ENCODE peak calls at places on chromosomes 4 and X, in four cellular contexts. D is astrocyte, S is mesendoderm, G is adipocyte. N is an unnamed sample.

GRCh38 chr4:21652508-21653108 is 296.0 kb downstream of the KCNIP4 start:
- DNase-seq in S (no peak), G (no peak), D (no peak), N (no peak)

GRCh38 chrX:15797707-15798106 is 7.4 kb downstream of the ZRSR2 start:
- DNase-seq in S (no peak), G (no peak), D (no peak), N (peak; percentile 50)

GRCh38 chr4:78939667-78940008 is 400 bp upstream of the PAQR3 start:
- DNase-seq in S (no peak), D (no peak), G (no peak), N (no peak)

GRCh38 chr4:173807347-173807746 is 277.3 kb upstream of the HAND2 start:
- DNase-seq in D (no peak), G (peak; percentile 76), S (no peak), N (no peak)

GRCh38 chr4:138875886-138876608 is 139.5 kb upstream of the NOCT start:
- DNase-seq in G (peak; percentile 66), S (peak; percentile 91), D (peak; percentile 95), N (peak; percentile 59)

GRCh38 chr4:129063640-129064039 is 29.7 kb downstream of the SCLT1 start:
- DNase-seq in D (no peak), G (no peak), S (no peak), N (peak; percentile 3)

GRCh38 chr4:157013656-157014055 is 42.1 kb upstream of the PDGFC start:
- DNase-seq in D (peak; percentile 10), G (peak; percentile 54), S (no peak), N (no peak)

GRCh38 chr4:102139132-102139573 is 206.1 kb downstream of the SLC39A8 start:
- DNase-seq in G (peak; percentile 51), S (no peak), D (peak; percentile 90), N (peak; percentile 89)

GRCh38 chr4:52037730-52038108 is 380 bp downstream of the SGCB start:
- DNase-seq in G (peak; percentile 76), S (peak; percentile 51), D (peak; percentile 30), N (peak; percentile 31)

GRCh38 chrX:150323020-150323419 is 40.1 kb upstream of the MAMLD1 start:
- DNase-seq in S (no peak), G (no peak), D (no peak), N (no peak)

GRCh38 chr4:186569533-186570192 is 14.3 kb upstream of the MTNR1A start:
- DNase-seq in D (no peak), G (no peak), S (no peak), N (no peak)

GRCh38 chrX:21004835-21005234 is 369.4 kb upstream of the CNKSR2 start:
- DNase-seq in G (no peak), D (peak; percentile 8), S (no peak), N (peak; percentile 60)

GRCh38 chrX:150258463-150259430 is 104.4 kb upstream of the MAMLD1 start:
- DNase-seq in S (no peak), D (peak; percentile 43), G (peak; percentile 47), N (no peak)

GRCh38 chrX:71067727-71068051 is 445 bp downstream of the SNX12 start:
- DNase-seq in G (no peak), S (peak; percentile 65), D (no peak), N (no peak)

GRCh38 chrX:107710617-107711391 is 64.8 kb downstream of the TSC22D3 start:
- DNase-seq in S (peak; percentile 91), D (peak; percentile 92), G (peak; percentile 93), N (peak; percentile 88)

GRCh38 chr4:88219099-88219498 is 60.7 kb upstream of the ABCG2 start:
- DNase-seq in G (peak; percentile 85), D (peak; percentile 30), S (peak; percentile 61), N (peak; percentile 34)

GRCh38 chr4:23887173-23887572 is 2.7 kb downstream of the PPARGC1A start:
- DNase-seq in D (no peak), G (no peak), S (no peak), N (no peak)

GRCh38 chr4:153555730-153556440 is 89.7 kb downstream of the TMEM131L start:
- DNase-seq in G (peak; percentile 81), S (no peak), D (peak; percentile 82), N (no peak)

GRCh38 chr4:173878701-173879100 is 348.7 kb upstream of the HAND2 start:
- DNase-seq in D (peak; percentile 44), S (peak; percentile 87), G (peak; percentile 49), N (no peak)

GRCh38 chr4:53943345-53944085 is 120.9 kb downstream of the CHIC2 start:
- DNase-seq in D (peak; percentile 91), G (peak; percentile 28), S (no peak), N (peak; percentile 93)

GRCh38 chr4:136935305-136935704 is 597.0 kb downstream of the PCDH18 start:
- DNase-seq in S (no peak), D (no peak), G (no peak), N (no peak)

GRCh38 chr4:56656346-56656643 is 24.8 kb downstream of the HOPX start:
- DNase-seq in S (no peak), D (no peak), G (peak; percentile 7), N (no peak)

GRCh38 chr4:14856076-14856926 is 146.0 kb upstream of the CPEB2 start:
- DNase-seq in S (peak; percentile 80), D (peak; percentile 100), G (peak; percentile 96), N (peak; percentile 100)

GRCh38 chr4:112540695-112541094 is 24.7 kb upstream of the NEUROG2 start:
- DNase-seq in G (no peak), D (no peak), S (no peak), N (no peak)

GRCh38 chrX:71650333-71650969 is 16.9 kb upstream of the LOC101059915 start:
- DNase-seq in G (no peak), D (no peak), S (no peak), N (no peak)

GRCh38 chrX:2561461-2561860 is 60.7 kb upstream of the DHRSX start:
- DNase-seq in S (no peak), G (no peak), D (no peak), N (no peak)

GRCh38 chr4:24750106-24750505 is 45.3 kb upstream of the SOD3 start:
- DNase-seq in S (no peak), D (no peak), G (no peak), N (no peak)

GRCh38 chr4:47239649-47240048 is 208.3 kb downstream of the GABRB1 start:
- DNase-seq in D (no peak), S (no peak), G (no peak), N (no peak)
- H3K9ac ChIP-seq in D (no peak overlapping the region), S (no peak overlapping the region), G (no peak overlapping the region), N (no peak overlapping the region)

GRCh38 chr4:73705056-73705432 is 35.3 kb upstream of the CXCL8 start:
- DNase-seq in G (peak; percentile 56), S (peak; percentile 40), D (peak; percentile 80), N (peak; percentile 80)
- H3K9ac ChIP-seq in G (peak overlapping the region; percentile 25), S (no peak overlapping the region), D (peak overlapping the region; percentile 61), N (peak overlapping the region; percentile 58)

GRCh38 chr4:148391056-148391455 is 51.2 kb downstream of the NR3C2 start:
- DNase-seq in D (no peak), G (no peak), S (no peak), N (no peak)
- H3K9ac ChIP-seq in D (no peak overlapping the region), G (no peak overlapping the region), S (no peak overlapping the region), N (no peak overlapping the region)

DNA sequence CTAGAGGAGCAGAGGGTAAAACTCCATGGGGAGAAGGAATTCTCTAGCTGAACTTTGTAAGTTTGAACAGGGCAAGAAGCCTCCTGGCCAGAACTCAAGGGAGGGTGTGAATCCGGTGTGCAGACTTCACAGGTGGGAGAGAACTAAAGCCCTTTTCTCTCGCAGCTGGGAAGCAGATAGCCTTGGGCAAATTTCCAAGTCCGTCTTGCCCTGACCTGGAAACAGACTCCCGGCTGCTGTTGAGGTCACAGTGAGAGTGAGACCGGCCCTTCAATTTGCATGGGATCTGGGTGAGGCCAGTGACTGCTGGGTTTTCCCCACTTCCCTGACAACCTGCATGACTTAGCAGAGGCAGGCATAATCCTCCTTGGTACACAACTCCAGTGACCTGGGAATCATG is 94.5 kb upstream of the ZNF827 start:
- DNase-seq in G (no peak), S (peak; percentile 56), D (no peak), N (peak; percentile 37)
- H3K9ac ChIP-seq in G (no peak overlapping the region), S (no peak overlapping the region), D (no peak overlapping the region), N (no peak overlapping the region)

GRCh38 chrX:44344194-44344593 is 722 bp upstream of the EFHC2 start:
- DNase-seq in D (no peak), G (no peak), S (peak; percentile 9), N (no peak)
- H3K9ac ChIP-seq in D (no peak overlapping the region), G (peak overlapping the region; percentile 37), S (no peak overlapping the region), N (no peak overlapping the region)

GRCh38 chrX:43970528-43970927 is 2.7 kb downstream of the NDP start:
- DNase-seq in G (peak; percentile 3), S (peak; percentile 28), D (peak; percentile 40), N (peak; percentile 43)

GRCh38 chrX:43971966-43972961 is 926 bp downstream of the NDP start:
- DNase-seq in S (no peak), G (peak; percentile 5), D (peak; percentile 34), N (no peak)

GRCh38 chrX:43973249-43973672 is at the start of gene NDP:
- DNase-seq in D (no peak), S (peak; percentile 18), G (peak; percentile 38), N (no peak)

GRCh38 chrX:43968347-43968746 is 4.8 kb downstream of the NDP start:
- DNase-seq in G (no peak), S (no peak), D (no peak), N (no peak)

DNA sequence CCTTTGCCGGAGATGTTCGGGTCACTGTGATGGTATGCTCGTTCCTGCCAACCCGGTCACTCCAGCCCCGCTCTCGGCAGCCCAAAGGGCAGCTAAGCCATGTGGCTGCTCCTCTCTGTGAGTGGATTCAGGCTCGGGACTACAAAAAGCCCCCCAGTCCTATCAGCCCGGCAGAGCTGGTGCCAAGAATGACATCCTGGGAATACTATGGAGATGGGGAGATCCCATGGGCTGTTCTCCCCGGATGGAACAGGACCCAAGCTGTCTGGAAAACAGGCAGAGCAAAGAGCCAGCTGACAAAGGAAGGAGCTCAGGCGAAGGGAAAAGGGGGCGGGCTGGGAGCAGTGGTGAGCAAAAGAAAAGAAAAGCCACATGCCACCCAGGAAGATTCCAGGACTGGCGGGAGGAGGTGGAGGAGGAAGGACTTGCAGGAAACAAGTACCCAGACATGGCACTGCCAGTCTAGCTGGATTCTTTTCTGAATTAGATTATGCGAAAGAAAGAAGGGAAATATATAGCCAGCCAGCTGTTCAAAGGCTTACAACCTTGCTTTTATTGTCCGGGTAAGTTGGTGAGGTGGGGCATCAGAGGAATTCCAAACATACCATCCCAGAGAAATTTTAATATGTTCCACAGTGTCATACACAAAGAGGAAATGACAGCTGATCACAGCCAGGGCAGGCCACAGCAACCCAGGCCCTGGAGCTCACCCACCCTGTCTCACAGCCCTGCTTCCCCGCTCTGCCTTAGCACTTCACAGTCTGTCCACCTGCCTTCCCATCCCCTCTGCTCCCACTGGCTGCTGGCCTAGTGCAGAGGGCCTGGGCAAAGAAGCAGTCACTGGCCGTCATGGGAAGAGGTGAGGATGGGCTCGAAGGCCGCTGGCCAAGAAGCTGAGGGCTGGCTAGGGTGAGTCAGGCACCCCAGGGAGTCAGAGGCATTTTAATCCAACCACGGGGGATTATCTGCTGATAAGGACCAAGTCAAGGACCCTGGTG is 3.4 kb downstream of the NDP start:
- DNase-seq in S (no peak), D (peak; percentile 65), G (peak; percentile 4), N (no peak)
- H3K9ac ChIP-seq in S (no peak overlapping the region), D (peak overlapping the region; percentile 73), G (no peak overlapping the region), N (no peak overlapping the region)

N was measured in mammary epithelial cell.